ENCODE peak calls at places on chromosomes 2 and 18, in five cellular contexts. N is IMR-90, D is OCI-LY7, H is endothelial cell, S is AG09319. G is an unnamed sample.

GRCh38 chr2:203551653-203552250 is 16.7 kb upstream of the RAPH1 start:
- DNase-seq in H (no peak), N (peak), D (no peak), S (no peak), G (no peak)

GRCh38 chr2:111178730-111179405 is 58.2 kb downstream of the BCL2L11 start:
- DNase-seq in N (peak), D (no peak), S (no peak), H (no peak), G (no peak)

GRCh38 chr2:204691911-204692510 is 146.7 kb downstream of the PARD3B start:
- DNase-seq in S (peak), H (peak), N (peak), D (peak), G (no peak)

GRCh38 chr2:16615687-16616615 is 49.7 kb downstream of the CYRIA start:
- DNase-seq in D (no peak), S (no peak), H (no peak), N (no peak), G (no peak)

GRCh38 chr2:1571477-1572417 is 158.5 kb downstream of the TPO start:
- DNase-seq in N (no peak), D (no peak), S (no peak), H (no peak), G (no peak)

GRCh38 chr2:24009680-24010476 is at the start of gene MFSD2B:
- DNase-seq in S (no peak), D (no peak), N (no peak), H (peak), G (no peak)

GRCh38 chr2:190979906-190980629 is 33.9 kb downstream of the STAT1 start:
- DNase-seq in H (peak), N (peak), D (no peak), S (no peak), G (no peak)

GRCh38 chr2:152486048-152486736 is 151.2 kb downstream of the FMNL2 start:
- DNase-seq in D (no peak), S (no peak), N (no peak), H (no peak), G (no peak)

GRCh38 chr2:58479557-58480120 is 238.5 kb upstream of the FANCL start:
- DNase-seq in D (no peak), S (no peak), H (no peak), N (no peak), G (no peak)

GRCh38 chr18:68985172-68985820 is 187.4 kb downstream of the CCDC102B start:
- DNase-seq in N (no peak), S (no peak), D (no peak), H (no peak), G (no peak)

GRCh38 chr2:105102963-105103421 is 65.1 kb downstream of the MRPS9 start:
- DNase-seq in N (peak), H (no peak), S (peak), D (no peak), G (no peak)

GRCh38 chr2:86383844-86384243 is 46.4 kb upstream of the REEP1 start:
- DNase-seq in H (no peak), S (peak), N (peak), D (no peak), G (no peak)

GRCh38 chr2:96138146-96139145 is at the start of gene ASTL:
- DNase-seq in S (no peak), H (peak), D (peak), N (peak), G (peak)

GRCh38 chr2:98649135-98649991 is 41.0 kb downstream of the UNC50 start:
- DNase-seq in H (peak), N (peak), D (peak), S (peak), G (no peak)

GRCh38 chr2:41723531-41723930 is 324.3 kb upstream of the PKDCC start:
- DNase-seq in H (no peak), S (no peak), N (no peak), D (no peak), G (no peak)

GRCh38 chr2:138818479-138818878 is 38.3 kb upstream of the NXPH2 start:
- DNase-seq in H (no peak), N (no peak), D (no peak), S (no peak), G (no peak)

GRCh38 chr2:138811454-138811853 is 31.3 kb upstream of the NXPH2 start:
- DNase-seq in N (no peak), H (no peak), D (no peak), S (no peak), G (no peak)

GRCh38 chr2:138819964-138820363 is 39.8 kb upstream of the NXPH2 start:
- DNase-seq in D (no peak), H (no peak), N (no peak), S (no peak), G (no peak)

GRCh38 chr2:138814123-138814883 is 34.1 kb upstream of the NXPH2 start:
- DNase-seq in S (no peak), N (no peak), H (no peak), D (no peak), G (no peak)
- TF ChIP-seq CTCF in S (no peak), N (no peak), H (peak), D (peak), G (peak)

DNA sequence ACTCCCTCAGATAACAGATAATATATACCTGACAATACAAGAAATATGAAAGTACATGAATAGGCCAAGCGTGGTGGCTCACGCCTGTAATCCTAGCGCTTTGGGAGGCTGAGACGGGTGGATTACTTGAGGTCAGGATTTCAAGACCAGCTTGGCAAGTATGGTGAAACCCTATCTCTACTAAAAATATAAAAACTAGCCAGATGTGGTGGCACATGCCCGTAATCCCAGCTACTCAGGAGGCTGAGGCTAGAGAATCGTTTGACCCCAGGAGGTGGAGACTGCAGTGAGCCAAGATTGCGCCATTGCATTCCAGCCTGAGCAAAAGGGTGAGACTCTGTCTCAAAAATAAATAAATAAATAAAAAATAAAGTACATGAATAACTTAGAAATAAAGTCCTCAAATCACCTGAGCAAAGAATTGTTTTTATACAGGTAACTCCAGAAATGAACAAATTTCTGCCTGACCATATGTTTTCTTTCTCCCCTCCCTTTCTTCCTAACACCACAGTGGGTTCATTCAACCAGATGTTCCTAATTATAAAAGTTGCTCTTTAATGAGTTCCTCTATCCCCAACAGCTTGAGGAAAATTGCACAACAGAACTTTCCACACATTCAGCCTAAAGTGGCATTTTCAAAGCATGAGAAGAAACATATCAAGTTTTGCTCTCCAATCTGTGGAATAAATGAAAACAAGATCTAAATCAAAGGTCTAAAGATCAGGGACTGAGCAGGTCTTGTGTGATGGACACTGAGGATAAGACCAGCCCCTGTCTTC is 33.6 kb upstream of the AP1S3 start:
- DNase-seq in D (no peak), H (no peak), N (no peak), S (no peak), G (no peak)
- TF ChIP-seq CTCF in D (no peak), H (no peak), N (no peak), S (no peak), G (no peak)

DNA sequence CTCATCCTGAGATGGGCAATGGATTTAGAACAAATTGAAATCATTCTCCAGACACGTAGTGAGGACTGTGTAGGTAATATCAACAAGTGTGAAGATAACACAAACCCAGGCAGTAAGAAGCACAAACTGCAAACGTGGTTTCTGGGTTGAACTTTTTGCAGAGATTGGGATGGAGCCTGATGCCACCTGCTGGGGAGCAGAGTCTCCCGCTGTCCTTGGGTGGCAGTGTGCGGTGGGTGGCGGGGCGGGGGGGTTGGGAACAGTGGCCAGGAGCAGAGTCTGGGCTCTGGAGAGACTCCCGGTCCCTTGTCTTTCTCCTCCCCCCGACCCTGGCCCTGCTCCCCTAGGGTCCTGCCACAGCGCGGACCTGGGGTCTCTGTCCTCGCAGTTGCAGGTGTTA is 19.5 kb downstream of the TRAF3IP1 start:
- DNase-seq in N (no peak), H (no peak), D (no peak), S (no peak), G (no peak)
- TF ChIP-seq CTCF in N (no peak), H (no peak), D (peak), S (no peak), G (peak)

DNA sequence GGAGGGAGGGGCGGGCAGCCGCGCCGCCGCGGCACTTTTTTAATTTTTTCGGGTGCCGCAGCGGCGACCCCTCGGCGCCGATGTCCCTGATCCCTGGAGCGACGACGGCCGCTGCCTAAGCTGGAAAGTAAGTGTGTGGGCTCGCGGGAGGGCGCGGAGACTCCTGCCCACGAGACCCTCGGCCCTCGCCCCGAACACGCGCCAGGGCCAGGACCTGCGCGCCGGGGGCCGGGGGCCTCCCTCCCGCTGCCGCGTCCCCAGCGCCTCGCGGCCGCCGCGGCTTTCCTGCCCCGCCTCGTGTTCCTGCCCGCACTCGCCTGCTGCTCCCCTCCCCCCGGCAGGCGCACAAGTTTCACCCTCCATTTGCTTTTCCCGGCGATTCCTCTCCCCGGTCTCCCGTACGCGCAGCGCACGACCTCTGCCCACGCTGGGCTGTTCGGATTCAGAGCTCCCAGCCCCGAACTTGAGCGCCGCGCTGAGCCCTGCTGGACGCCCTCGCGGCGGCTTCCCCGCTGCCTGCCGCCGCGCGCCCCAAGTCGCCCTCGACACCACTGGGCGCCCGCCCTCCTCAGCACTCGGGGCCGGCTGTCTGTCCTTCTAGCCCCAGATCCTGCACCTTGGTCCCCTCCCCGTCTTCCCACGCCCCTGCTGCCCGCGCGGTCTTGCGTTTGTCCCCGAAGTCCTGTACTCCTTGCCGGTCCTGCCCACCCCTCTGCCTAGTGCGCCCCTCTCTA is 507 bp downstream of the PKP4 start:
- DNase-seq in S (no peak), H (peak), N (peak), D (peak), G (no peak)
- TF ChIP-seq CTCF in S (no peak), H (no peak), N (peak), D (no peak), G (no peak)

GRCh38 chr2:68709421-68709911 is 25.1 kb upstream of the ARHGAP25 start:
- DNase-seq in H (peak), N (peak), S (peak), D (peak), G (no peak)
- TF ChIP-seq CTCF in H (peak), N (peak), S (peak), D (peak), G (peak)